ENCODE peak calls at places on chromosomes 13 and 19, in ten cellular contexts. One of them, this sample, is unnamed.

GRCh38 chr19:49684251-49684982 is 5.0 kb upstream of the ADM5 start:
- DNase-seq in GM23338: peak; percentile 75
- DNase-seq in EL: peak; percentile 33
- DNase-seq in bronchial epithelial cell: no peak
- DNase-seq in dermis microvascular lymphatic vessel endothelial cell: no peak
- DNase-seq in upper lobe of right lung: no peak
- DNase-seq in CD4-positive, alpha-beta memory T cell: peak; percentile 26
- DNase-seq in RWPE1: no peak
- DNase-seq in iris pigment epithelial cell: no peak
- DNase-seq in AG09319: no peak
- DNase-seq in this sample: peak; percentile 58

GRCh38 chr13:51298812-51299211 is 40.7 kb upstream of the SERPINE3 start:
- DNase-seq in GM23338: no peak
- DNase-seq in EL: no peak
- DNase-seq in bronchial epithelial cell: no peak
- DNase-seq in dermis microvascular lymphatic vessel endothelial cell: no peak
- DNase-seq in upper lobe of right lung: no peak
- DNase-seq in CD4-positive, alpha-beta memory T cell: no peak
- DNase-seq in RWPE1: no peak
- DNase-seq in iris pigment epithelial cell: peak; percentile 47
- DNase-seq in AG09319: no peak
- DNase-seq in this sample: no peak

GRCh38 chr13:95075506-95075905 is 225.7 kb downstream of the ABCC4 start:
- DNase-seq in GM23338: no peak
- DNase-seq in EL: peak; percentile 19
- DNase-seq in bronchial epithelial cell: no peak
- DNase-seq in dermis microvascular lymphatic vessel endothelial cell: no peak
- DNase-seq in upper lobe of right lung: no peak
- DNase-seq in CD4-positive, alpha-beta memory T cell: no peak
- DNase-seq in RWPE1: no peak
- DNase-seq in iris pigment epithelial cell: no peak
- DNase-seq in AG09319: no peak
- DNase-seq in this sample: no peak

GRCh38 chr13:110454956-110455355 is 106.6 kb downstream of the RAB20 start:
- DNase-seq in GM23338: no peak
- DNase-seq in EL: no peak
- DNase-seq in bronchial epithelial cell: no peak
- DNase-seq in dermis microvascular lymphatic vessel endothelial cell: no peak
- DNase-seq in upper lobe of right lung: no peak
- DNase-seq in CD4-positive, alpha-beta memory T cell: no peak
- DNase-seq in RWPE1: no peak
- DNase-seq in iris pigment epithelial cell: no peak
- DNase-seq in AG09319: no peak
- DNase-seq in this sample: no peak

GRCh38 chr19:35497406-35497805 is 7.1 kb upstream of the KRTDAP start:
- DNase-seq in GM23338: no peak
- DNase-seq in EL: no peak
- DNase-seq in bronchial epithelial cell: no peak
- DNase-seq in dermis microvascular lymphatic vessel endothelial cell: no peak
- DNase-seq in upper lobe of right lung: no peak
- DNase-seq in CD4-positive, alpha-beta memory T cell: no peak
- DNase-seq in RWPE1: no peak
- DNase-seq in iris pigment epithelial cell: no peak
- DNase-seq in AG09319: no peak
- DNase-seq in this sample: no peak

GRCh38 chr19:58568731-58569130 is 4.4 kb downstream of the MZF1 start:
- DNase-seq in GM23338: no peak
- DNase-seq in EL: no peak
- DNase-seq in bronchial epithelial cell: no peak
- DNase-seq in dermis microvascular lymphatic vessel endothelial cell: no peak
- DNase-seq in upper lobe of right lung: peak; percentile 37
- DNase-seq in CD4-positive, alpha-beta memory T cell: no peak
- DNase-seq in RWPE1: no peak
- DNase-seq in iris pigment epithelial cell: no peak
- DNase-seq in AG09319: no peak
- DNase-seq in this sample: no peak

GRCh38 chr19:39426170-39426569 is 9.6 kb downstream of the RPS16 start:
- DNase-seq in GM23338: no peak
- DNase-seq in EL: no peak
- DNase-seq in bronchial epithelial cell: no peak
- DNase-seq in dermis microvascular lymphatic vessel endothelial cell: no peak
- DNase-seq in upper lobe of right lung: no peak
- DNase-seq in CD4-positive, alpha-beta memory T cell: no peak
- DNase-seq in RWPE1: no peak
- DNase-seq in iris pigment epithelial cell: no peak
- DNase-seq in AG09319: no peak
- DNase-seq in this sample: no peak

GRCh38 chr13:28819748-28820098 is 416 bp upstream of the MTUS2 start:
- DNase-seq in GM23338: peak; percentile 86
- DNase-seq in EL: peak; percentile 57
- DNase-seq in bronchial epithelial cell: no peak
- DNase-seq in dermis microvascular lymphatic vessel endothelial cell: peak; percentile 9
- DNase-seq in upper lobe of right lung: peak; percentile 77
- DNase-seq in CD4-positive, alpha-beta memory T cell: peak; percentile 50
- DNase-seq in RWPE1: no peak
- DNase-seq in iris pigment epithelial cell: peak; percentile 51
- DNase-seq in AG09319: no peak
- DNase-seq in this sample: peak; percentile 93

GRCh38 chr19:41932259-41933130 is 4.2 kb upstream of the ERFL start:
- DNase-seq in GM23338: peak; percentile 45
- DNase-seq in EL: no peak
- DNase-seq in bronchial epithelial cell: no peak
- DNase-seq in dermis microvascular lymphatic vessel endothelial cell: no peak
- DNase-seq in upper lobe of right lung: no peak
- DNase-seq in CD4-positive, alpha-beta memory T cell: no peak
- DNase-seq in RWPE1: no peak
- DNase-seq in iris pigment epithelial cell: no peak
- DNase-seq in AG09319: no peak
- DNase-seq in this sample: no peak

GRCh38 chr19:42313096-42313839 is at the start of gene TMEM145:
- DNase-seq in GM23338: peak; percentile 84
- DNase-seq in EL: peak; percentile 54
- DNase-seq in bronchial epithelial cell: no peak
- DNase-seq in dermis microvascular lymphatic vessel endothelial cell: no peak
- DNase-seq in upper lobe of right lung: no peak
- DNase-seq in CD4-positive, alpha-beta memory T cell: no peak
- DNase-seq in RWPE1: peak; percentile 53
- DNase-seq in iris pigment epithelial cell: peak; percentile 54
- DNase-seq in AG09319: no peak
- DNase-seq in this sample: peak; percentile 94

GRCh38 chr13:32587014-32587773 is 942 bp downstream of the PDS5B start:
- DNase-seq in GM23338: peak; percentile 76
- DNase-seq in EL: peak; percentile 61
- DNase-seq in bronchial epithelial cell: peak; percentile 48
- DNase-seq in dermis microvascular lymphatic vessel endothelial cell: no peak
- DNase-seq in upper lobe of right lung: peak; percentile 85
- DNase-seq in CD4-positive, alpha-beta memory T cell: peak; percentile 45
- DNase-seq in RWPE1: no peak
- DNase-seq in iris pigment epithelial cell: peak; percentile 76
- DNase-seq in AG09319: peak; percentile 22
- DNase-seq in this sample: peak; percentile 77

GRCh38 chr19:46287585-46287984 is 9.3 kb upstream of the HIF3A start:
- DNase-seq in GM23338: no peak
- DNase-seq in EL: no peak
- DNase-seq in bronchial epithelial cell: peak; percentile 60
- DNase-seq in dermis microvascular lymphatic vessel endothelial cell: no peak
- DNase-seq in upper lobe of right lung: no peak
- DNase-seq in CD4-positive, alpha-beta memory T cell: no peak
- DNase-seq in RWPE1: no peak
- DNase-seq in iris pigment epithelial cell: peak; percentile 53
- DNase-seq in AG09319: no peak
- DNase-seq in this sample: no peak

GRCh38 chr19:2574478-2574931 is 98.6 kb downstream of the GADD45B start:
- DNase-seq in GM23338: no peak
- DNase-seq in EL: no peak
- DNase-seq in bronchial epithelial cell: no peak
- DNase-seq in dermis microvascular lymphatic vessel endothelial cell: no peak
- DNase-seq in upper lobe of right lung: peak; percentile 34
- DNase-seq in CD4-positive, alpha-beta memory T cell: no peak
- DNase-seq in RWPE1: no peak
- DNase-seq in iris pigment epithelial cell: no peak
- DNase-seq in AG09319: no peak
- DNase-seq in this sample: no peak

GRCh38 chr19:39539165-39539518 is 819 bp downstream of the EID2 start:
- DNase-seq in GM23338: peak; percentile 79
- DNase-seq in EL: peak; percentile 61
- DNase-seq in bronchial epithelial cell: peak; percentile 44
- DNase-seq in dermis microvascular lymphatic vessel endothelial cell: no peak
- DNase-seq in upper lobe of right lung: no peak
- DNase-seq in CD4-positive, alpha-beta memory T cell: no peak
- DNase-seq in RWPE1: peak; percentile 66
- DNase-seq in iris pigment epithelial cell: peak; percentile 62
- DNase-seq in AG09319: no peak
- DNase-seq in this sample: peak; percentile 29

GRCh38 chr13:76189882-76190519 is 553.9 kb downstream of the LMO7 start:
- DNase-seq in GM23338: peak; percentile 1
- DNase-seq in EL: no peak
- DNase-seq in bronchial epithelial cell: no peak
- DNase-seq in dermis microvascular lymphatic vessel endothelial cell: no peak
- DNase-seq in upper lobe of right lung: no peak
- DNase-seq in CD4-positive, alpha-beta memory T cell: no peak
- DNase-seq in RWPE1: no peak
- DNase-seq in iris pigment epithelial cell: no peak
- DNase-seq in AG09319: no peak
- DNase-seq in this sample: no peak

GRCh38 chr19:10868872-10869547 is 2.3 kb upstream of the CARM1 start:
- DNase-seq in GM23338: no peak
- DNase-seq in EL: no peak
- DNase-seq in bronchial epithelial cell: no peak
- DNase-seq in dermis microvascular lymphatic vessel endothelial cell: no peak
- DNase-seq in upper lobe of right lung: no peak
- DNase-seq in CD4-positive, alpha-beta memory T cell: no peak
- DNase-seq in RWPE1: no peak
- DNase-seq in iris pigment epithelial cell: no peak
- DNase-seq in AG09319: no peak
- DNase-seq in this sample: no peak

GRCh38 chr19:3034845-3035541 is 5.9 kb upstream of the TLE2 start:
- DNase-seq in GM23338: peak; percentile 53
- DNase-seq in EL: peak; percentile 55
- DNase-seq in bronchial epithelial cell: peak; percentile 35
- DNase-seq in dermis microvascular lymphatic vessel endothelial cell: no peak
- DNase-seq in upper lobe of right lung: no peak
- DNase-seq in CD4-positive, alpha-beta memory T cell: no peak
- DNase-seq in RWPE1: no peak
- DNase-seq in iris pigment epithelial cell: peak; percentile 50
- DNase-seq in AG09319: no peak
- DNase-seq in this sample: no peak

GRCh38 chr13:50892162-50892944 is 17.2 kb upstream of the RNASEH2B start:
- DNase-seq in GM23338: no peak
- DNase-seq in EL: no peak
- DNase-seq in bronchial epithelial cell: no peak
- DNase-seq in dermis microvascular lymphatic vessel endothelial cell: no peak
- DNase-seq in upper lobe of right lung: no peak
- DNase-seq in CD4-positive, alpha-beta memory T cell: peak; percentile 38
- DNase-seq in RWPE1: no peak
- DNase-seq in iris pigment epithelial cell: no peak
- DNase-seq in AG09319: no peak
- DNase-seq in this sample: no peak

GRCh38 chr13:25114220-25114619 is 18.3 kb downstream of the PABPC3 start:
- DNase-seq in GM23338: peak; percentile 82
- DNase-seq in EL: peak; percentile 66
- DNase-seq in bronchial epithelial cell: peak; percentile 80
- DNase-seq in dermis microvascular lymphatic vessel endothelial cell: peak; percentile 59
- DNase-seq in upper lobe of right lung: peak; percentile 67
- DNase-seq in CD4-positive, alpha-beta memory T cell: peak; percentile 23
- DNase-seq in RWPE1: peak; percentile 71
- DNase-seq in iris pigment epithelial cell: peak; percentile 71
- DNase-seq in AG09319: peak; percentile 34
- DNase-seq in this sample: peak; percentile 84

GRCh38 chr13:76425930-76426329 is 460.3 kb downstream of the KCTD12 start:
- DNase-seq in GM23338: no peak
- DNase-seq in EL: no peak
- DNase-seq in bronchial epithelial cell: peak; percentile 49
- DNase-seq in dermis microvascular lymphatic vessel endothelial cell: no peak
- DNase-seq in upper lobe of right lung: no peak
- DNase-seq in CD4-positive, alpha-beta memory T cell: no peak
- DNase-seq in RWPE1: no peak
- DNase-seq in iris pigment epithelial cell: peak; percentile 97
- DNase-seq in AG09319: peak; percentile 75
- DNase-seq in this sample: no peak

GRCh38 chr19:35882074-35882832 is 13.9 kb downstream of the APLP1 start:
- DNase-seq in GM23338: peak; percentile 68
- DNase-seq in EL: peak; percentile 75
- DNase-seq in bronchial epithelial cell: peak; percentile 76
- DNase-seq in dermis microvascular lymphatic vessel endothelial cell: peak; percentile 79
- DNase-seq in upper lobe of right lung: no peak
- DNase-seq in CD4-positive, alpha-beta memory T cell: peak; percentile 71
- DNase-seq in RWPE1: peak; percentile 65
- DNase-seq in iris pigment epithelial cell: peak; percentile 73
- DNase-seq in AG09319: peak; percentile 64
- DNase-seq in this sample: peak; percentile 46

GRCh38 chr19:958967-959685 is 25.0 kb upstream of the WDR18 start:
- DNase-seq in GM23338: no peak
- DNase-seq in EL: peak; percentile 35
- DNase-seq in bronchial epithelial cell: peak; percentile 73
- DNase-seq in dermis microvascular lymphatic vessel endothelial cell: no peak
- DNase-seq in upper lobe of right lung: no peak
- DNase-seq in CD4-positive, alpha-beta memory T cell: no peak
- DNase-seq in RWPE1: peak; percentile 68
- DNase-seq in iris pigment epithelial cell: peak; percentile 74
- DNase-seq in AG09319: no peak
- DNase-seq in this sample: no peak

GRCh38 chr13:113666951-113667701 is at the start of gene GRK1:
- DNase-seq in GM23338: no peak
- DNase-seq in EL: no peak
- DNase-seq in bronchial epithelial cell: no peak
- DNase-seq in dermis microvascular lymphatic vessel endothelial cell: no peak
- DNase-seq in upper lobe of right lung: peak; percentile 63
- DNase-seq in CD4-positive, alpha-beta memory T cell: no peak
- DNase-seq in RWPE1: no peak
- DNase-seq in iris pigment epithelial cell: no peak
- DNase-seq in AG09319: no peak
- DNase-seq in this sample: no peak

GRCh38 chr13:50676602-50677001 is 166.9 kb downstream of the DLEU7 start:
- DNase-seq in GM23338: no peak
- DNase-seq in EL: peak; percentile 81
- DNase-seq in bronchial epithelial cell: peak; percentile 75
- DNase-seq in dermis microvascular lymphatic vessel endothelial cell: no peak
- DNase-seq in upper lobe of right lung: no peak
- DNase-seq in CD4-positive, alpha-beta memory T cell: no peak
- DNase-seq in RWPE1: no peak
- DNase-seq in iris pigment epithelial cell: peak; percentile 84
- DNase-seq in AG09319: no peak
- DNase-seq in this sample: no peak

GRCh38 chr13:113646376-113646775 is 11.6 kb downstream of the ATP4B start:
- DNase-seq in GM23338: no peak
- DNase-seq in EL: no peak
- DNase-seq in bronchial epithelial cell: no peak
- DNase-seq in dermis microvascular lymphatic vessel endothelial cell: no peak
- DNase-seq in upper lobe of right lung: no peak
- DNase-seq in CD4-positive, alpha-beta memory T cell: no peak
- DNase-seq in RWPE1: no peak
- DNase-seq in iris pigment epithelial cell: no peak
- DNase-seq in AG09319: no peak
- DNase-seq in this sample: no peak

GRCh38 chr19:11381535-11382369 is 2.4 kb downstream of the EPOR start:
- DNase-seq in GM23338: peak; percentile 96
- DNase-seq in EL: peak; percentile 97
- DNase-seq in bronchial epithelial cell: peak; percentile 36
- DNase-seq in dermis microvascular lymphatic vessel endothelial cell: peak; percentile 61
- DNase-seq in upper lobe of right lung: peak; percentile 80
- DNase-seq in CD4-positive, alpha-beta memory T cell: peak; percentile 76
- DNase-seq in RWPE1: peak; percentile 95
- DNase-seq in iris pigment epithelial cell: peak; percentile 95
- DNase-seq in AG09319: no peak
- DNase-seq in this sample: peak; percentile 77

GRCh38 chr19:4455742-4456565 is 1.6 kb downstream of the UBXN6 start:
- DNase-seq in GM23338: no peak
- DNase-seq in EL: peak; percentile 74
- DNase-seq in bronchial epithelial cell: peak; percentile 15
- DNase-seq in dermis microvascular lymphatic vessel endothelial cell: no peak
- DNase-seq in upper lobe of right lung: peak; percentile 79
- DNase-seq in CD4-positive, alpha-beta memory T cell: no peak
- DNase-seq in RWPE1: peak; percentile 66
- DNase-seq in iris pigment epithelial cell: peak; percentile 84
- DNase-seq in AG09319: peak; percentile 60
- DNase-seq in this sample: no peak

GRCh38 chr19:49929121-49929610 is at the start of the genes ATF5 and NUP62:
- DNase-seq in GM23338: peak; percentile 85
- DNase-seq in EL: peak; percentile 90
- DNase-seq in bronchial epithelial cell: peak; percentile 56
- DNase-seq in dermis microvascular lymphatic vessel endothelial cell: peak; percentile 24
- DNase-seq in upper lobe of right lung: peak; percentile 95
- DNase-seq in CD4-positive, alpha-beta memory T cell: peak; percentile 92
- DNase-seq in RWPE1: peak; percentile 99
- DNase-seq in iris pigment epithelial cell: peak; percentile 59
- DNase-seq in AG09319: peak; percentile 52
- DNase-seq in this sample: peak; percentile 99